ENCODE peak calls at places on chromosome 13, in ten cellular contexts. C is suprapubic skin, M is ovary, P is tibial nerve, O is HepG2, Y is transverse colon, U is upper lobe of left lung, L is H1, R is K562, J is A549. A is an unnamed sample. For H3K9me3, the result is how much of the 10 kb centered on the place peaks cover.

GRCh38 chr13:72643339-72643989 is 84.0 kb downstream of the MZT1 start:
- DNase-seq in C (no peak), M (no peak), P (peak), O (peak), Y (peak), U (peak), L (no peak), R (peak), J (peak), A (peak)

GRCh38 chr13:96804186-96804585 is 190.1 kb downstream of the OXGR1 start:
- DNase-seq in C (no peak), M (no peak), P (no peak), O (no peak), Y (no peak), U (no peak), L (no peak), R (no peak), J (no peak), A (no peak)

GRCh38 chr13:31116224-31116623 is 45.5 kb downstream of the HSPH1 start:
- DNase-seq in C (no peak), M (no peak), P (no peak), O (no peak), Y (no peak), U (no peak), L (no peak), R (no peak), J (no peak), A (no peak)

GRCh38 chr13:96499646-96500045 is 409.7 kb downstream of the HS6ST3 start:
- DNase-seq in C (no peak), M (no peak), P (no peak), O (no peak), Y (no peak), U (no peak), L (no peak), R (no peak), J (no peak), A (no peak)

GRCh38 chr13:59689057-59689456 is 474.7 kb downstream of the DIAPH3 start:
- DNase-seq in C (no peak), M (no peak), P (no peak), O (no peak), Y (no peak), U (no peak), L (peak), R (no peak), J (no peak), A (no peak)

GRCh38 chr13:34419025-34419424 is 523.0 kb upstream of the NBEA start:
- DNase-seq in C (no peak), M (no peak), P (no peak), O (no peak), Y (no peak), U (no peak), L (no peak), R (no peak), J (no peak), A (no peak)

GRCh38 chr13:42392706-42393572 is 121.0 kb downstream of the AKAP11 start:
- DNase-seq in C (no peak), M (no peak), P (no peak), O (no peak), Y (no peak), U (no peak), L (no peak), R (no peak), J (no peak), A (no peak)

GRCh38 chr13:42064259-42064658 is 15.8 kb downstream of the DGKH start:
- DNase-seq in C (no peak), M (no peak), P (no peak), O (no peak), Y (no peak), U (no peak), L (no peak), R (no peak), J (no peak), A (no peak)

GRCh38 chr13:97386832-97387486 is 47.0 kb upstream of the RAP2A start:
- DNase-seq in C (no peak), M (no peak), P (no peak), O (no peak), Y (peak), U (peak), L (no peak), R (no peak), J (no peak), A (no peak)

GRCh38 chr13:78881746-78882145 is 222.8 kb upstream of the OBI1 start:
- DNase-seq in C (no peak), M (no peak), P (no peak), O (no peak), Y (no peak), U (no peak), L (no peak), R (no peak), J (no peak), A (no peak)

GRCh38 chr13:87878706-87879105 is 207.5 kb downstream of the SLITRK5 start:
- DNase-seq in C (no peak), M (no peak), P (no peak), O (no peak), Y (no peak), U (no peak), L (no peak), R (no peak), J (no peak), A (no peak)

GRCh38 chr13:30862707-30863106 is 43.4 kb upstream of the MEDAG start:
- DNase-seq in C (no peak), M (peak), P (no peak), O (no peak), Y (peak), U (peak), L (no peak), R (no peak), J (no peak), A (no peak)

GRCh38 chr13:26051231-26052135 is at the start of gene SHISA2:
- DNase-seq in C (no peak), M (peak), P (no peak), O (no peak), Y (no peak), U (peak), L (peak), R (no peak), J (peak), A (peak)

GRCh38 chr13:74388626-74389025 is 254.4 kb upstream of the KLF12 start:
- DNase-seq in C (no peak), M (no peak), P (no peak), O (peak), Y (no peak), U (no peak), L (no peak), R (no peak), J (no peak), A (no peak)

GRCh38 chr13:76872686-76873085 is 13.5 kb downstream of the KCTD12 start:
- DNase-seq in C (no peak), M (no peak), P (no peak), O (no peak), Y (no peak), U (no peak), L (no peak), R (no peak), J (no peak), A (no peak)

GRCh38 chr13:30730526-30730925 is 4.8 kb upstream of the ALOX5AP start:
- DNase-seq in C (no peak), M (no peak), P (no peak), O (peak), Y (no peak), U (no peak), L (no peak), R (no peak), J (no peak), A (no peak)

GRCh38 chr13:50393641-50394040 is 378.4 kb downstream of the KCNRG start:
- DNase-seq in C (no peak), M (no peak), P (no peak), O (no peak), Y (no peak), U (no peak), L (no peak), R (no peak), J (no peak), A (no peak)

GRCh38 chr13:112968380-112968909 is 569 bp upstream of the MCF2L start:
- DNase-seq in C (peak), M (peak), P (no peak), O (no peak), Y (peak), U (peak), L (no peak), R (no peak), J (no peak), A (peak)
- TF ChIP-seq EP300 in C (no peak), M (no peak), P (no peak), O (no peak), Y (no peak), U (no peak), L (no peak), R (no peak), J (no peak), A (no peak)

GRCh38 chr13:40660270-40660669 is 6.2 kb downstream of the FOXO1 start:
- DNase-seq in C (no peak), M (no peak), P (no peak), O (no peak), Y (no peak), U (no peak), L (no peak), R (no peak), J (no peak), A (no peak)
- H3K27ac ChIP-seq in C (no peak), M (peak), P (no peak), O (no peak), Y (no peak), U (no peak), L (peak), R (no peak), J (no peak), A (no peak)

DNA sequence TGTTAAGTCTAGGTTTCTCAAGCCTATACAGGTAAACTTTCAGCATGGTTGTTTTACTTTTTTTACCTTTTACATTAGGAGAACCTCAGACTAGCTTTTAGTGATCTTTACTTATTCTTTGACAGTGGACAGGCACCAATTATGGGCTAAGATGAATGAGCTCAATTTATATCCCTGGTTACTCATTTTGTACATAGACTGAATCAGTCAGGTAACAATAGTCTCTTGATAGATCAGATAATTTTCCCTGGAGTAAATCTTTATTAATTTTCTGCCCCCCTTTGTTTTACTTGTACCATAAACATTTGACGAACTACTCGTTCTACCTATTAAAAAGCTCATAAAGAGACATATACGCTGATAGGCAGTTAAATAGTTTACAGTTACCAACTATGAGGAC is 22.8 kb downstream of the SPART start:
- DNase-seq in C (no peak), M (no peak), P (no peak), O (no peak), Y (no peak), U (no peak), L (no peak), R (no peak), J (no peak), A (no peak)
- H3K9me3 ChIP-seq in C (under half), M (under half), P (under half), O (under half), Y (under half), U (under half), L (under half), R (under half), J (under half), A (under half)

GRCh38 chr13:68176486-68176885 is 946.4 kb upstream of the PCDH9 start:
- DNase-seq in C (no peak), M (no peak), P (no peak), O (no peak), Y (no peak), U (no peak), L (no peak), R (no peak), J (peak), A (no peak)
- TF ChIP-seq EP300 in C (no peak), M (no peak), P (no peak), O (no peak), Y (no peak), U (no peak), L (no peak), R (no peak), J (no peak), A (no peak)

GRCh38 chr13:110921695-110922094 is 6.8 kb upstream of the ANKRD10 start:
- DNase-seq in C (no peak), M (no peak), P (no peak), O (no peak), Y (no peak), U (no peak), L (no peak), R (no peak), J (no peak), A (no peak)
- H3K27ac ChIP-seq in C (no peak), M (no peak), P (no peak), O (no peak), Y (no peak), U (no peak), L (no peak), R (no peak), J (no peak), A (no peak)

GRCh38 chr13:94704347-94705080 is 7.8 kb downstream of the SOX21 start:
- DNase-seq in C (no peak), M (no peak), P (no peak), O (no peak), Y (no peak), U (no peak), L (no peak), R (no peak), J (no peak), A (no peak)
- H3K9me3 ChIP-seq in C (under half), M (under half), P (under half), O (under half), Y (under half), U (under half), L (under half), R (under half), J (under half), A (under half)

DNA sequence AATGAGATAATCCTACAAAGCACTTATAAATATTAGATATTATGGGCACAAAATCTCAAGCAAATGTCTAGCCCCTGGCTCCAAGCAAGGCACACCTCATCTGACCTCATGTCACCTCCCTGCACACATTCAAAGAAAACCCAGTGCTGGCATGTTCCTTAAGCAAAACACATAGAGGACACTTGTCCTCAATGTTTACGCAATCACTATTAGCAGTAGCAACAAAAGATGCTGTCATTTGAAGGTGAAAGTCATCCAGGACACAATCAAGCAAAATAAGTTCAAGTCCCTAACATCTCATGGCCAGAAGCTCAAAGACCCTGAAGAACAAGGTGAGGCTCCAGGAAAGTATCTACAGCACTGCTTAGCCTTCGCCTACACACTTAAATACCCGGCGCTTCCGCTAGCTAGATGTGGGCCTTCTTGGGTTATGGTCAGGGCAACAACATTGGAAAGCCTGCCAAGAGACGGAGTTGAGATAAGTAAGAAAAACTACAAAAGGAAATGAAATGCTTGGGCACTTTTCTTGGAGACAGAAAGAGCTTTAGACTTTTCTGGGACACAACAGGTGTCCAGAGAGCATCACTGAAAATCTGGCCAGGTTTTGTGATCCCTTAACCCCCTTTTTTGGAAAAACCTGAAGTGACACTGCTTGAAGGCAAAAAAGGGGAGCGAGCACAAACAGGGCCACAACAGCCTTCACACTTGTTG is 85.7 kb downstream of the FOXO1 start:
- DNase-seq in C (no peak), M (no peak), P (no peak), O (no peak), Y (no peak), U (no peak), L (no peak), R (no peak), J (no peak), A (peak)
- TF ChIP-seq EP300 in C (no peak), M (no peak), P (no peak), O (no peak), Y (no peak), U (no peak), L (no peak), R (no peak), J (no peak), A (no peak)

GRCh38 chr13:19663416-19663979 is 30.0 kb downstream of the MPHOSPH8 start:
- DNase-seq in C (no peak), M (no peak), P (no peak), O (no peak), Y (no peak), U (no peak), L (no peak), R (no peak), J (no peak), A (no peak)
- H3K27ac ChIP-seq in C (no peak), M (no peak), P (no peak), O (no peak), Y (no peak), U (no peak), L (no peak), R (no peak), J (no peak), A (no peak)

DNA sequence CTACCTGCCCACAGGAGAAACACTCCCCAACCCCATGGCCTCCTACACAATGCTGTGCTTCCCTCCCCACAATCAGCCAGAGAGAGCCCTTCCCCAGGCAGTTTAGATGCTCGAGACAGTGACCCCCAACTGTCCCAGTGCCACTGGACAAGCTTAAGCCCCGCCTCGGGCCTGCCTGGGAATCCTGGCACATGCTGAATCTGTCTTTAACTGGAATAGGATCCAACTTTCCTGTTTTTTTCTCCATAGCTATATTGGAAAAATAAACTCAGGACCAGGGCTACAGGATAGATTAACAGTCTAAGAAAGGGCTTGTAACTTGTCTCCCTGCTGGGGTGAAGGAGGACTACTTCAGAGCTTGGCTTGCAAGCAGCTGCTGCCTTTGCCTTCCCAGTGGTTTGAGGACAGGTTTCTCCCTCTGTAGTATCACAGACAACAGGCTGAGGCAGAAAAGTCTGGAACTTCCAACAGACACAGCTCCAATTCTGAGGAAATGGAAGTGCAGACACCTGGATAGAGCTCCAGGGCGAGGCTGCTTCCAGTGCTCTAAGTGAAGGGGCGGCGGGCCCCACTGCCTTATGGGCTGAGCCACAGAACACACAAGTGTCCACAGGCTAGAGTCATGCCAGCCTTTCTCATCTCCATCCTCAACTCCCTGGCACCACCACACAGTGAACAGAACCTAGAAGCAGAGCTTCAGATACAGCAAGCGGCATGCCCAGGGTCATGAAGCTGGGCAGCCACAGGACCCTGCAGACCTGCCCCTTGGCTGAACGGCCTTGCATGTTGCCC is 228.3 kb downstream of the TUBA3C start:
- DNase-seq in C (no peak), M (no peak), P (no peak), O (no peak), Y (no peak), U (no peak), L (no peak), R (no peak), J (no peak), A (no peak)
- H3K9me3 ChIP-seq in C (under half), M (under half), P (under half), O (half or more), Y (under half), U (under half), L (half or more), R (under half), J (under half), A (under half)